ENCODE peak calls at places on chromosomes 3 and 15, in five cellular contexts. P is iPS DF 6.9; H is GM23248; Z is CD4-positive, alpha-beta memory T cell; M is HepG2. U is an unnamed sample.

GRCh38 chr3:151384741-151385174 is at the start of gene P2RY12:
- DNase-seq in P (no peak), H (no peak), Z (no peak), M (no peak), U (no peak)

GRCh38 chr3:150412599-150413069 is 4.5 kb downstream of the TSC22D2 start:
- DNase-seq in P (no peak), H (peak), Z (no peak), M (peak), U (peak)

GRCh38 chr3:155435821-155436220 is 142.3 kb upstream of the STRIT1 start:
- DNase-seq in P (no peak), H (peak), Z (no peak), M (no peak), U (no peak)

GRCh38 chr15:95874625-95875024 is 455.9 kb upstream of the NR2F2 start:
- DNase-seq in P (no peak), H (no peak), Z (no peak), M (no peak), U (no peak)

GRCh38 chr3:45143673-45144670 is 2.2 kb downstream of the CDCP1 start:
- DNase-seq in P (no peak), H (no peak), Z (no peak), M (no peak), U (peak)

GRCh38 chr3:182435860-182436259 is 357.4 kb upstream of the ATP11B start:
- DNase-seq in P (no peak), H (no peak), Z (no peak), M (no peak), U (peak)

GRCh38 chr15:81052046-81052445 is 51.3 kb downstream of the TLNRD1 start:
- DNase-seq in P (no peak), H (no peak), Z (no peak), M (no peak), U (no peak)

GRCh38 chr3:16190704-16191103 is 16.2 kb downstream of the GALNT15 start:
- DNase-seq in P (no peak), H (no peak), Z (no peak), M (no peak), U (no peak)

GRCh38 chr3:111691293-111691909 is 96.3 kb upstream of the ZBED2 start:
- DNase-seq in P (no peak), H (peak), Z (peak), M (peak), U (peak)

GRCh38 chr3:179324270-179324754 is 1.5 kb downstream of the ZNF639 start:
- DNase-seq in P (no peak), H (peak), Z (peak), M (no peak), U (peak)
- H3K4me3 ChIP-seq in P (peak), H (peak), Z (peak), M (peak), U (peak)

GRCh38 chr3:59064276-59064675 is 14.5 kb upstream of the CFAP20DC start:
- DNase-seq in P (no peak), H (no peak), Z (no peak), M (no peak), U (peak)
- H3K4me3 ChIP-seq in P (no peak), H (no peak), Z (no peak), M (no peak), U (no peak)

DNA sequence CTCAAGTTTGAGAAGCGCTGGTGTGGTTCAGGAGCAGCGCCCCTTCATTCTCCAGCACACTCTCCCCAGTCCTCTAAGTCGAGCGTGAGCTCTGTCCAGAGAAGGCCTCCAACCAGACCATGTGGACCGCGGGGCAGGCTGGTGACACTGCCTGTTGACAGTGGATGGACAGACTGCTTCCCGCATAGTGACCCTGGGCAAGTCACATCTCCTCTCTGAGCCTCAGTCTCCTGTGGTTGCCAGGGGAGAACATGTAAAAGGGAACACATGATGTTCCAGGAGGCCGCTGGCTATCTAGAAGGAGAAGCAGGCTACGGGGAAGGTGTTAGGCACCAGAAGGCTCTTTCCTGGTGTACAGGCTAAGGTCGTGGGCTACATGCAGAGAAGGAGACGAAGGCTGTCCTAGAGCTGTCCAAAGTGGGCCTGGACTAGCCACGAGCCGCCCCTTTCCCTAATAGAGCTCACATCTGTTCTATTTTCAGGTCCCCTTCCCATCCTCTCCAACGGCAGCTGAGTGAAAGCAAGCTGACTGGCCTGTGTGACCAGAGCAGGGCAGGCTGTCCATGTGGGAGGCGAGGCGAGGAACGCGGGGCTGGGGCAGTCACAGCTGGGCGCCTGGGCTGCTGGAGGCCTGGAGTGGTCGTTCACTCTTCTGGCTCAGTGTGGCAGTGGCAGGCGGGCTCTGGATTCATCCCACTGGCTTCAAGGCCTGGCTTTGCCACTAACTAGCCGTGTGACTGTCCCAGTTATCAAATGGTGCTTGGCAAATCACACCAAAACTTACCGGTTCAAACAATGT is 11.1 kb downstream of the ISG20 start:
- DNase-seq in P (no peak), H (no peak), Z (no peak), M (no peak), U (no peak)
- H3K4me3 ChIP-seq in P (no peak), H (no peak), Z (no peak), M (no peak), U (no peak)

DNA sequence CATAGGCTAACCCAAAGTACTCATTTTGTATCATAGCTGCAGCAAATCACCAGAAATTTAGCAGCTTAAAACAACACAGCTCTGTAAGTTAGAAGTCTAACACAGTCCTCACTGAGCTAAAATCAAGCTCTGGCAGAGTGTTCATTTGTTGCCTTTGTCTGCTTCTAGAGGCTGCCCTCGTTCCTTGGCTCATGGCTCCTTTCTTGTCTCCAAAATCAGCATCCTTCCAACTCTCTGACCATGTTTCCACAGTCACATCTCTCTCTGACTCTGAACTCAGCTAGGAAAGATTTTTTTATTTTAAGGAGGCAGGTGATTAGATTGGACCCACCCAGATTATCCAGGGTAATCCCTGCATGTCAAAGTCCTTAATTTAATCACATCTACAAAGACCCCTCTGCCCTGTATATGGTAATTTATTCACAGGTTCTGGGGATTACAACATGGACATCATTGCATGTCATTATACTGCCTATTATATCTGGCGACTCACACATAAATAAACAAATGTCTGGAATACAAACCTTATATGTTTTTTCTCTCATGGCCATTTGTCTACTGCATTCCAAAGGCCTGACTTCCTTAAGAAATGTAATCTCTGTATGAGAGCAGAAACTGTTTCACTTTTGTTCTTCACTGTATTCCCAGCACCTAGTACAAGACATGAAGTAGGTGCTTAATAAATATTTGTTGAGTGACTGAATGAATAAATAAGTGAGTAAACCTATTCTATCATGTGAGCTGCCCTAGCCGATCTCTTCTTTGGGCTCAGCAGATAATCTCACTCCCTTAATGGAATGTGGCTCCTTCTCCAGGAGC is 15.1 kb upstream of the UACA start:
- DNase-seq in P (no peak), H (peak), Z (no peak), M (no peak), U (peak)
- H3K4me3 ChIP-seq in P (no peak), H (peak), Z (no peak), M (no peak), U (no peak)

GRCh38 chr15:63045438-63046278 is 3.1 kb downstream of the TPM1 start:
- DNase-seq in P (no peak), H (peak), Z (no peak), M (no peak), U (no peak)

GRCh38 chr15:63042879-63043340 is 363 bp downstream of the TPM1 start:
- DNase-seq in P (no peak), H (peak), Z (no peak), M (no peak), U (peak)

GRCh38 chr15:63044645-63045437 is 2.3 kb downstream of the TPM1 start:
- DNase-seq in P (no peak), H (peak), Z (no peak), M (no peak), U (peak)

GRCh38 chr15:63043391-63044076 is 987 bp downstream of the TPM1 start:
- DNase-seq in P (no peak), H (peak), Z (no peak), M (no peak), U (no peak)

GRCh38 chr15:63044077-63044644 is 1.6 kb downstream of the TPM1 start:
- DNase-seq in P (no peak), H (no peak), Z (no peak), M (no peak), U (no peak)
- H3K4me3 ChIP-seq in P (peak), H (peak), Z (no peak), M (peak), U (peak)

GRCh38 chr15:47466357-47466756 is 250.9 kb upstream of the SEMA6D start:
- DNase-seq in P (no peak), H (peak), Z (no peak), M (no peak), U (peak)
- H3K4me3 ChIP-seq in P (no peak), H (no peak), Z (no peak), M (no peak), U (no peak)